ENCODE peak calls at places on chromosomes 7 and 10, in six cellular contexts. One of them, this sample, is unnamed.

GRCh38 chr7:56009695-56010094 is 41.5 kb downstream of the PSPH start:
- DNase-seq in transverse colon: peak; percentile 47
- DNase-seq in WERI-Rb-1: no peak
- DNase-seq in cardiac fibroblast: no peak
- DNase-seq in AG04450: no peak
- DNase-seq in HL-60: no peak
- DNase-seq in this sample: no peak

GRCh38 chr10:14623931-14624330 is 150.8 kb downstream of the FAM107B start:
- DNase-seq in HL-60: no peak
- DNase-seq in cardiac fibroblast: no peak
- DNase-seq in WERI-Rb-1: no peak
- DNase-seq in AG04450: no peak
- DNase-seq in transverse colon: no peak
- DNase-seq in this sample: no peak

GRCh38 chr7:18684899-18685298 is 189.3 kb downstream of the HDAC9 start:
- DNase-seq in HL-60: no peak
- DNase-seq in cardiac fibroblast: no peak
- DNase-seq in AG04450: no peak
- DNase-seq in WERI-Rb-1: no peak
- DNase-seq in transverse colon: no peak
- DNase-seq in this sample: no peak

GRCh38 chr7:24722386-24723177 is 34.7 kb downstream of the GSDME start:
- DNase-seq in transverse colon: no peak
- DNase-seq in WERI-Rb-1: peak; percentile 47
- DNase-seq in HL-60: no peak
- DNase-seq in cardiac fibroblast: peak; percentile 58
- DNase-seq in AG04450: no peak
- DNase-seq in this sample: no peak

GRCh38 chr10:73905256-73906018 is 5.5 kb upstream of the PLAU start:
- DNase-seq in cardiac fibroblast: no peak
- DNase-seq in AG04450: no peak
- DNase-seq in transverse colon: no peak
- DNase-seq in HL-60: no peak
- DNase-seq in WERI-Rb-1: no peak
- DNase-seq in this sample: no peak

GRCh38 chr7:100600222-100601038 is 1.7 kb upstream of the PCOLCE start:
- DNase-seq in AG04450: no peak
- DNase-seq in HL-60: no peak
- DNase-seq in WERI-Rb-1: peak; percentile 59
- DNase-seq in transverse colon: no peak
- DNase-seq in cardiac fibroblast: peak; percentile 22
- DNase-seq in this sample: no peak

GRCh38 chr7:112001089-112001826 is 204.9 kb downstream of the DOCK4 start:
- DNase-seq in WERI-Rb-1: no peak
- DNase-seq in cardiac fibroblast: peak; percentile 97
- DNase-seq in transverse colon: no peak
- DNase-seq in AG04450: no peak
- DNase-seq in HL-60: no peak
- DNase-seq in this sample: no peak

GRCh38 chr7:70630647-70631457 is 501.1 kb upstream of the GALNT17 start:
- DNase-seq in AG04450: no peak
- DNase-seq in WERI-Rb-1: peak; percentile 44
- DNase-seq in transverse colon: no peak
- DNase-seq in HL-60: no peak
- DNase-seq in cardiac fibroblast: no peak
- DNase-seq in this sample: no peak

GRCh38 chr10:32413513-32413912 is 32.4 kb upstream of the CCDC7 start:
- DNase-seq in cardiac fibroblast: peak; percentile 91
- DNase-seq in AG04450: peak; percentile 55
- DNase-seq in HL-60: no peak
- DNase-seq in WERI-Rb-1: no peak
- DNase-seq in transverse colon: no peak
- DNase-seq in this sample: no peak

GRCh38 chr7:120806669-120807068 is 51.3 kb downstream of the TSPAN12 start:
- DNase-seq in transverse colon: no peak
- DNase-seq in AG04450: no peak
- DNase-seq in WERI-Rb-1: no peak
- DNase-seq in cardiac fibroblast: peak; percentile 31
- DNase-seq in HL-60: no peak
- DNase-seq in this sample: no peak

GRCh38 chr10:86362129-86362527 is 4.5 kb downstream of the GRID1 start:
- DNase-seq in HL-60: no peak
- DNase-seq in transverse colon: no peak
- DNase-seq in AG04450: no peak
- DNase-seq in cardiac fibroblast: no peak
- DNase-seq in WERI-Rb-1: no peak
- DNase-seq in this sample: no peak

GRCh38 chr7:50359995-50360925 is 55.7 kb downstream of the IKZF1 start:
- DNase-seq in transverse colon: peak; percentile 54
- DNase-seq in WERI-Rb-1: peak; percentile 87
- DNase-seq in HL-60: no peak
- DNase-seq in cardiac fibroblast: no peak
- DNase-seq in AG04450: no peak
- DNase-seq in this sample: no peak
- TF ChIP-seq CTCF in transverse colon: no peak
- TF ChIP-seq CTCF in WERI-Rb-1: no peak
- TF ChIP-seq CTCF in HL-60: no peak
- TF ChIP-seq CTCF in cardiac fibroblast: no peak
- TF ChIP-seq CTCF in AG04450: no peak
- TF ChIP-seq CTCF in this sample: no peak

GRCh38 chr10:45809829-45810228 is 37.5 kb downstream of the AGAP4 start:
- DNase-seq in HL-60: no peak
- DNase-seq in cardiac fibroblast: peak; percentile 18
- DNase-seq in WERI-Rb-1: peak; percentile 49
- DNase-seq in transverse colon: no peak
- DNase-seq in AG04450: no peak
- DNase-seq in this sample: no peak
- TF ChIP-seq CTCF in HL-60: no peak
- TF ChIP-seq CTCF in cardiac fibroblast: no peak
- TF ChIP-seq CTCF in WERI-Rb-1: peak; percentile 29
- TF ChIP-seq CTCF in transverse colon: no peak
- TF ChIP-seq CTCF in AG04450: no peak
- TF ChIP-seq CTCF in this sample: peak; percentile 20

DNA sequence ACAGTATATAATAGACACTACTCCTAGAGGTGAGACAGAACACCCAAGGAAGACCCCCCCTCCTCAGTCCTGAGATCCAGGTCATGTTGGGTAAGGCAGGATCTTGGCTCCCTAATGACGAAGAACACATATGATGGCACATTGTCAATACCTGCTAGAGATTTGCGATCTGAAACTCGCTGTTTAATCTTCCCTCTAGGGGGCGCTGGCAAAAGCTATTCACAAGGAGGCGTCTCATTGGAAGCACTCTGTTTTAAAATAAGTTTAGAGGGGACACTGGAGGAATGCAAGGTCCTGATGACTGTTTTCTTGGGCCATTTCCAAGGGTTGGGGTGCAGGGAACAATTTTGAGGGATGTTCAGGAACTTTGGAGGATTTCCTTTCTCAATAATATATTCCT is 1013.7 kb upstream of the MBL2 start:
- DNase-seq in cardiac fibroblast: no peak
- DNase-seq in transverse colon: no peak
- DNase-seq in AG04450: no peak
- DNase-seq in WERI-Rb-1: peak; percentile 12
- DNase-seq in HL-60: no peak
- DNase-seq in this sample: no peak
- TF ChIP-seq CTCF in cardiac fibroblast: no peak
- TF ChIP-seq CTCF in transverse colon: peak; percentile 5
- TF ChIP-seq CTCF in AG04450: no peak
- TF ChIP-seq CTCF in WERI-Rb-1: peak; percentile 49
- TF ChIP-seq CTCF in HL-60: peak; percentile 16
- TF ChIP-seq CTCF in this sample: peak; percentile 38

GRCh38 chr10:127200646-127201045 is 4.3 kb upstream of the INSYN2A start:
- DNase-seq in cardiac fibroblast: no peak
- DNase-seq in AG04450: no peak
- DNase-seq in HL-60: no peak
- DNase-seq in transverse colon: no peak
- DNase-seq in WERI-Rb-1: no peak
- DNase-seq in this sample: no peak

GRCh38 chr10:127196955-127197432 is 603 bp upstream of the INSYN2A start:
- DNase-seq in HL-60: no peak
- DNase-seq in WERI-Rb-1: no peak
- DNase-seq in cardiac fibroblast: no peak
- DNase-seq in AG04450: no peak
- DNase-seq in transverse colon: no peak
- DNase-seq in this sample: no peak

GRCh38 chr10:127196227-127196954 is at the start of gene INSYN2A:
- DNase-seq in WERI-Rb-1: peak; percentile 64
- DNase-seq in transverse colon: peak; percentile 27
- DNase-seq in cardiac fibroblast: peak; percentile 58
- DNase-seq in HL-60: no peak
- DNase-seq in AG04450: no peak
- DNase-seq in this sample: no peak

GRCh38 chr10:127198721-127199120 is 2.3 kb upstream of the INSYN2A start:
- DNase-seq in WERI-Rb-1: no peak
- DNase-seq in AG04450: no peak
- DNase-seq in cardiac fibroblast: no peak
- DNase-seq in transverse colon: no peak
- DNase-seq in HL-60: no peak
- DNase-seq in this sample: no peak

GRCh38 chr10:127198307-127198706 is 1.9 kb upstream of the INSYN2A start:
- DNase-seq in transverse colon: no peak
- DNase-seq in AG04450: no peak
- DNase-seq in cardiac fibroblast: no peak
- DNase-seq in WERI-Rb-1: no peak
- DNase-seq in HL-60: no peak
- DNase-seq in this sample: no peak
- TF ChIP-seq CTCF in transverse colon: no peak
- TF ChIP-seq CTCF in AG04450: no peak
- TF ChIP-seq CTCF in cardiac fibroblast: no peak
- TF ChIP-seq CTCF in WERI-Rb-1: peak; percentile 30
- TF ChIP-seq CTCF in HL-60: no peak
- TF ChIP-seq CTCF in this sample: peak; percentile 19

GRCh38 chr10:326350-326749 is 191.1 kb downstream of the ZMYND11 start:
- DNase-seq in HL-60: no peak
- DNase-seq in cardiac fibroblast: no peak
- DNase-seq in AG04450: no peak
- DNase-seq in transverse colon: no peak
- DNase-seq in WERI-Rb-1: no peak
- DNase-seq in this sample: no peak

GRCh38 chr10:331186-331585 is 195.9 kb downstream of the ZMYND11 start:
- DNase-seq in WERI-Rb-1: no peak
- DNase-seq in AG04450: no peak
- DNase-seq in transverse colon: no peak
- DNase-seq in cardiac fibroblast: no peak
- DNase-seq in HL-60: no peak
- DNase-seq in this sample: no peak

GRCh38 chr10:327889-328809 is 192.9 kb downstream of the ZMYND11 start:
- DNase-seq in HL-60: no peak
- DNase-seq in WERI-Rb-1: no peak
- DNase-seq in transverse colon: no peak
- DNase-seq in AG04450: no peak
- DNase-seq in cardiac fibroblast: no peak
- DNase-seq in this sample: no peak

GRCh38 chr10:326894-327635 is 191.8 kb downstream of the ZMYND11 start:
- DNase-seq in AG04450: no peak
- DNase-seq in cardiac fibroblast: no peak
- DNase-seq in WERI-Rb-1: no peak
- DNase-seq in transverse colon: no peak
- DNase-seq in HL-60: no peak
- DNase-seq in this sample: no peak

GRCh38 chr10:329361-330099 is 194.3 kb downstream of the ZMYND11 start:
- DNase-seq in AG04450: peak; percentile 88
- DNase-seq in transverse colon: peak; percentile 90
- DNase-seq in WERI-Rb-1: no peak
- DNase-seq in cardiac fibroblast: peak; percentile 95
- DNase-seq in HL-60: peak; percentile 36
- DNase-seq in this sample: no peak
- TF ChIP-seq CTCF in AG04450: peak; percentile 3
- TF ChIP-seq CTCF in transverse colon: no peak
- TF ChIP-seq CTCF in WERI-Rb-1: no peak
- TF ChIP-seq CTCF in cardiac fibroblast: peak; percentile 8
- TF ChIP-seq CTCF in HL-60: no peak
- TF ChIP-seq CTCF in this sample: no peak

GRCh38 chr10:92756233-92757065 is 66.7 kb downstream of the HHEX start:
- DNase-seq in HL-60: peak; percentile 81
- DNase-seq in transverse colon: peak; percentile 27
- DNase-seq in WERI-Rb-1: no peak
- DNase-seq in cardiac fibroblast: no peak
- DNase-seq in AG04450: no peak
- DNase-seq in this sample: no peak

GRCh38 chr10:92757720-92758119 is 68.0 kb downstream of the HHEX start:
- DNase-seq in HL-60: peak; percentile 25
- DNase-seq in AG04450: no peak
- DNase-seq in WERI-Rb-1: no peak
- DNase-seq in transverse colon: no peak
- DNase-seq in cardiac fibroblast: no peak
- DNase-seq in this sample: no peak

GRCh38 chr10:92758594-92758993 is 68.8 kb downstream of the HHEX start:
- DNase-seq in cardiac fibroblast: no peak
- DNase-seq in HL-60: no peak
- DNase-seq in WERI-Rb-1: no peak
- DNase-seq in AG04450: no peak
- DNase-seq in transverse colon: no peak
- DNase-seq in this sample: no peak

GRCh38 chr10:92755725-92756124 is 66.0 kb downstream of the HHEX start:
- DNase-seq in cardiac fibroblast: no peak
- DNase-seq in HL-60: no peak
- DNase-seq in transverse colon: no peak
- DNase-seq in AG04450: no peak
- DNase-seq in WERI-Rb-1: no peak
- DNase-seq in this sample: no peak

DNA sequence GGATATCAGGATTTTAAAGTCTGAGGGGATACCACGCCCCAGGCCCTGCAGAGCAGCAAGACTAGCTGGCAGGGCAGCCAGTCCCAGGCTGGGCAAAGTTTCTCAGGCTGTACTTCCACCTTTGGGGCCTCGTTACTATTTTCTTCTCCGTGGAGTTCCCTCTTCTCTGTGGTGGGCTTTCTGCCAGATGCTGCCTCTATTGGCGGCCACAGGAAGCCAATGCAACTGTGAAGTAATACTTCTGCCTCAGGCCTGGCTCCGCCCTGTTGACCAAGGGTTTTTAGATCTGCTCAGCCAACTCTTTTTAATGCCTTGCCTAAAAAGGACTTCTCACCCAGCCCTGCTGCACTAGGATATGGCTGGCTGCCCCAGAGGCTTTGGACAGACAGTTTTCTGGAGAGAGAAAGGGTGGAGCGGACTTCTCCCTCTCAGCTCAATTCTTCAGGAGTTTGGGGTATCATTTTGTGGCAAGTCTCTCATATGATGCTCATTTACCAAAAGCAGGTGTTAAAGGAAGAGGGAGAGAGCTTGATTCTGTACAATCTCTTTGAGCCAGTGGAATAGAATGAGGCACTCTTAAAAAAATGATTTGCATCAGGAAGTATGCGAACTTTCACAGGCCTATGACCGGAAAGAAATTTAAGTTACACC is 67.4 kb downstream of the HHEX start:
- DNase-seq in WERI-Rb-1: no peak
- DNase-seq in AG04450: peak; percentile 63
- DNase-seq in HL-60: peak; percentile 98
- DNase-seq in cardiac fibroblast: peak; percentile 87
- DNase-seq in transverse colon: peak; percentile 79
- DNase-seq in this sample: no peak
- TF ChIP-seq CTCF in WERI-Rb-1: no peak
- TF ChIP-seq CTCF in AG04450: peak; percentile 32
- TF ChIP-seq CTCF in HL-60: no peak
- TF ChIP-seq CTCF in cardiac fibroblast: peak; percentile 31
- TF ChIP-seq CTCF in transverse colon: no peak
- TF ChIP-seq CTCF in this sample: no peak

This sample was measured in D721Med.